ENCODE peak calls at places on chromosomes 1 and 21, in nine cellular contexts. Z, S, D, T, Q, E, K, V and G are unnamed samples.

GRCh38 chr1:245094954-245095353 is 59.8 kb upstream of the KIF26B start:
- DNase-seq in V (no peak), K (no peak), E (no peak), Z (no peak), D (no peak), Q (no peak), S (no peak), T (peak), G (no peak)

GRCh38 chr1:51532853-51533252 is 13.8 kb upstream of the EPS15 start:
- DNase-seq in E (no peak), Z (no peak), Q (no peak), T (no peak), K (no peak), V (no peak), D (no peak), S (no peak), G (no peak)

GRCh38 chr1:76158126-76158525 is 83.6 kb downstream of the ST6GALNAC3 start:
- DNase-seq in Z (no peak), Q (no peak), D (no peak), T (no peak), V (no peak), S (no peak), K (no peak), E (no peak), G (no peak)

GRCh38 chr1:31593770-31594632 is 17.7 kb downstream of the TINAGL1 start:
- DNase-seq in V (no peak), K (peak), Q (no peak), Z (peak), S (peak), T (peak), E (peak), D (peak), G (no peak)

GRCh38 chr1:27416387-27417111 is 24.1 kb downstream of the GPR3 start:
- DNase-seq in K (peak), D (peak), Q (no peak), V (peak), E (no peak), Z (no peak), S (peak), T (no peak), G (no peak)

GRCh38 chr1:155032886-155033285 is 695 bp downstream of the DCST2 start:
- DNase-seq in D (no peak), T (no peak), E (no peak), V (no peak), S (no peak), Z (no peak), Q (no peak), K (no peak), G (no peak)

GRCh38 chr1:33181906-33182305 is at the start of gene TRIM62:
- DNase-seq in T (peak), S (peak), K (peak), D (peak), Z (peak), V (peak), Q (peak), E (peak), G (peak)

GRCh38 chr1:248599396-248599795 is 1.9 kb upstream of the OR2T10 start:
- DNase-seq in D (no peak), E (no peak), K (no peak), V (no peak), Z (no peak), T (no peak), S (no peak), Q (no peak), G (no peak)

GRCh38 chr21:36820176-36821031 is 121.5 kb downstream of the SIM2 start:
- DNase-seq in V (no peak), Z (no peak), Q (no peak), S (peak), D (no peak), T (no peak), K (no peak), E (no peak), G (no peak)

GRCh38 chr1:211897011-211897410 is 66.4 kb upstream of the LPGAT1 start:
- DNase-seq in K (no peak), Z (peak), E (no peak), V (peak), S (no peak), D (peak), T (no peak), Q (no peak), G (no peak)

GRCh38 chr21:38712076-38712475 is 93.7 kb upstream of the ETS2 start:
- DNase-seq in Q (no peak), E (no peak), T (no peak), K (peak), Z (no peak), S (peak), D (peak), V (peak), G (peak)
- TF ChIP-seq CTCF in Q (peak), E (peak), T (peak), K (peak), Z (peak), S (peak), D (peak), V (peak), G (peak)

DNA sequence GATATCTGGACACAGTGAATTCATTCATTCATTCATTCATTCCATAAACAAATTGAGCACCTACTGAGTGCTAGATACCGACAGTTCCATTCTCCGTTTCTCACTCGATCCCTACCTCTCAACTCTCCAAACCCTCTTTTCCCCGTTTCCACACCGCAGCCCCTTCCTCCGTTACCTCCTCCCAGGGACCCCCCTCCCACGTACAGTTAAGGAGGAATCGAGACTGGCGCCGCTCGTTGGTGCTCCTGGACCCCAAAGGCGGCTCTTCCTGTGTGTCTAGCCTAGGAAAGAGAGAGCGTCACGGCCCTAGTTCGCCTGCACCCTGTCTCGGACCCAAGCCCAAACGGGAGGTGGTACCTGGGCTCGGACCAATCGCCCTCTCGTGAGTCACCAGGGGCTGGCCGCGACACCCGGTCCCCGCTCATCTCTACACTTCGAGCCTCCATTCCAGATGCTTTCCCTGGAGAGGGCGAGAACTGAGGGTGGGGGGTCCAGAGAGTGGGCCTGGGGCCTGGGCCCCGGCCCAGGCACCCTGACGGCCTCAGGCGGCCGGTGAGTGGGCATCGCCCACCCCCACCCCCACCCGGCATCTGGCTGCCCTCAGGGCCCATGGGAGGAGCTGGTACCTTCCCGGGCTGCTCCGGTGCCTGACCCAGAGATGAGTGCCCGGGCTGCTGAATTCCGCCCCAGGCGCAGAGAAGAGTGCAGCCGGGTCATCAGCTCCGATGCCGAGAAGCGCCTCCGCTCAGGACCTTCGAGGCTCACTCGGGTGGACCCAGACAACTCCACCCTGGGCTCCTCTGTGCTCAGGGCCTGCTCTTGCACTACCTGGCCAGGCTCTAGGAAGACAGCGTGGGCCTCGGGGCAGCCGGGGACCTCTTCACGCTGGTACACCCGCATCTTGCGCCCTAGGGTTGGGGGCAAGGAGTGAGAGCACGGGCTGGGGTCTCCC is 4.9 kb downstream of the ARHGEF19 start:
- DNase-seq in S (peak), Q (no peak), Z (no peak), V (no peak), K (no peak), E (peak), T (no peak), D (no peak), G (no peak)
- H3K4me3 ChIP-seq in S (peak), Q (peak), Z (peak), V (peak), K (peak), E (peak), T (peak), D (peak), G (peak)

GRCh38 chr1:13803546-13804239 is 103.7 kb downstream of the PRDM2 start:
- DNase-seq in K (no peak), V (no peak), S (no peak), D (no peak), Q (no peak), E (no peak), T (no peak), Z (no peak), G (no peak)
- TF ChIP-seq CTCF in K (no peak), V (no peak), S (no peak), D (no peak), Q (no peak), E (no peak), T (no peak), Z (no peak), G (no peak)

GRCh38 chr1:41620365-41621169 is 136.1 kb upstream of the EDN2 start:
- DNase-seq in D (no peak), E (no peak), T (no peak), K (no peak), Z (no peak), Q (no peak), S (peak), V (no peak), G (no peak)
- H3K4me3 ChIP-seq in D (no peak), E (no peak), T (no peak), K (no peak), Z (no peak), Q (no peak), S (no peak), V (no peak), G (no peak)

GRCh38 chr21:42973309-42973990 is 912 bp upstream of the PKNOX1 start:
- DNase-seq in D (no peak), V (no peak), K (no peak), Q (no peak), T (no peak), S (peak), E (no peak), Z (peak), G (no peak)

GRCh38 chr21:42971897-42972275 is 2.5 kb upstream of the PKNOX1 start:
- DNase-seq in E (no peak), V (no peak), S (peak), K (no peak), T (no peak), D (no peak), Z (no peak), Q (no peak), G (no peak)

GRCh38 chr21:42974832-42975820 is 764 bp downstream of the PKNOX1 start:
- DNase-seq in T (peak), K (peak), D (peak), E (peak), S (peak), Z (peak), V (peak), Q (no peak), G (no peak)

GRCh38 chr21:42975886-42976608 is 1.7 kb downstream of the PKNOX1 start:
- DNase-seq in V (no peak), S (no peak), K (no peak), D (no peak), E (no peak), Q (no peak), T (no peak), Z (no peak), G (no peak)

GRCh38 chr21:42973991-42974831 is at the start of gene PKNOX1:
- DNase-seq in Q (peak), T (peak), D (peak), E (peak), Z (peak), V (peak), S (peak), K (peak), G (peak)
- TF ChIP-seq CTCF in Q (no peak), T (no peak), D (no peak), E (no peak), Z (peak), V (no peak), S (peak), K (no peak), G (no peak)